ENCODE peak calls at places on chromosomes 3 and 15, in nine cellular contexts. X is A549, D is HL-60, S is Panc1, W is HepG2, N is K562, K is GM23338, H is GM12878, O is SK-N-SH. U is an unnamed sample.

GRCh38 chr3:151733613-151734012 is at the start of gene AADACL2:
- DNase-seq in X (no peak), D (no peak), S (no peak), W (no peak), N (no peak), K (no peak), H (no peak), O (no peak), U (no peak)

GRCh38 chr3:129310612-129311011 is 31.9 kb downstream of the HMCES start:
- DNase-seq in X (no peak), D (no peak), S (no peak), W (no peak), N (no peak), K (no peak), H (no peak), O (no peak), U (no peak)

GRCh38 chr3:65751123-65751700 is 287.5 kb downstream of the MAGI1 start:
- DNase-seq in X (peak; percentile 16), D (no peak), S (no peak), W (peak; percentile 47), N (peak; percentile 59), K (peak; percentile 92), H (no peak), O (peak; percentile 52), U (peak; percentile 3)

GRCh38 chr3:27345493-27345892 is 23.7 kb downstream of the NEK10 start:
- DNase-seq in X (no peak), D (no peak), S (no peak), W (no peak), N (no peak), K (no peak), H (no peak), O (no peak), U (no peak)

GRCh38 chr3:64384561-64384960 is 159.3 kb upstream of the PRICKLE2 start:
- DNase-seq in X (no peak), D (no peak), S (no peak), W (no peak), N (no peak), K (no peak), H (no peak), O (no peak), U (no peak)

GRCh38 chr3:64332461-64333350 is 107.4 kb upstream of the PRICKLE2 start:
- DNase-seq in X (no peak), D (no peak), S (no peak), W (no peak), N (no peak), K (no peak), H (no peak), O (no peak), U (no peak)

GRCh38 chr3:1600700-1601418 is 497.8 kb upstream of the CNTN4 start:
- DNase-seq in X (no peak), D (no peak), S (no peak), W (no peak), N (no peak), K (no peak), H (no peak), O (no peak), U (no peak)

GRCh38 chr3:10238330-10238995 is 9.8 kb upstream of the TATDN2 start:
- DNase-seq in X (no peak), D (no peak), S (no peak), W (no peak), N (no peak), K (no peak), H (no peak), O (no peak), U (no peak)

DNA sequence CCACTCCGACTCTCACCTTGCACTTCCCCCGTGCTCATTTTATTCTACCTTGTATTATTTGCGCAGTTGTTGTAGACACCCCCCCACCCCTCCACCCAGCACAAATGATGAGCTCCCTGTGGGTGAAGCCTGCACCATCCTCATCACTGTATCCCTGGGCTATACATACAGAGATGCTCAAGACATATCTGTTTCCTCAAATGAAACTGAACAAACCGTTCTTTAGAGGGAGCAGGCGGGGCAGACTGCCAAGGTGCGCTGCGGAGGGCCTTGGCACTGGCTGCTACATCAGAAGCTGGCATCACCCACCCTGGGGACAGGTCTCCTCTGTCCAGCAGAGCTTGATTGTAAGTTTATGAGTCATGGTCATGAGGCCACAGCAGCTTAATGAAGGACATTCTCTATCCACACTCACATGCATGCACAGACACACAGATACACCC is 29.0 kb downstream of the ADCY5 start:
- DNase-seq in X (no peak), D (no peak), S (no peak), W (no peak), N (no peak), K (no peak), H (no peak), O (no peak), U (no peak)
- TF ChIP-seq REST in X (no peak), D (no peak), S (no peak), W (no peak), N (no peak), K (no peak), H (no peak), O (no peak), U (no peak)

DNA sequence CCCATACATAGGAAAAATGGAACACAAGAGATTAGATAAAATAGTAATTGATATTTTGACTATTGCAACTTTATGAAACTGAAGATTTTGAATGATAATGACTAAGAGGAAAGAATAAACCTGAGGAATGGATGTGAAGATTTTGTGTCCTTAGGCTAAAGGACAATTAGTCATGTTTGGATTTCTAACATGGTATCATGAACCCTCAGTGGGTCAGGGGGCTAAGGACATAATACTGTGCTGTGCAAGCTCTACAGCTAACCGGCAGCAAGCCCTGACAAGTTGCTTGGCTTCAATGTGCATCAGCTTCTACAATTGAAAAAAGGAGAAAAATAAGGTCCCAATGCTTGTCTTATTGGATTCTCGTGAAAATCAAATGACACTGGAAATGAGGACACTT is 491.0 kb downstream of the MECOM start:
- DNase-seq in X (no peak), D (no peak), S (no peak), W (no peak), N (no peak), K (no peak), H (no peak), O (no peak), U (no peak)
- TF ChIP-seq REST in X (no peak), D (no peak), S (no peak), W (no peak), N (no peak), K (no peak), H (no peak), O (no peak), U (no peak)

DNA sequence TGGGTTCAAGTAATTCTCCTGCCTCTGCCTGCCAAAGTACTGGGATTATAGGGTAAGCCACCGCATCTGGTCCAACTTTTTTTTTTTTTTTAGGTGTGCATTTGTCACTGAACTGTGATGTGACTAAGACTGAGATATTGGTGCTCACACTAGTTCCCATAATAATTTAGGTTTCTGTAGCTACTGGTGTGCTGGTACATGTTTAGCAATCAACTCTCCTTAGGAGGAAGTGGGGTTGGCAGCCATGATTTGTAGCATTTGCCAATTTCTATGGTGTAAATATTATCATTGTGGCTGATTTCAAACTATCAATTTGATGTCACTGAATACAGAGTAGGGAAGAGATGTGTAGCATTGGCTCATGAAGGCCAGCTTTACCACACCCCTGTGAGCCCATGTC is 372.7 kb downstream of the EDEM1 start:
- DNase-seq in X (no peak), D (no peak), S (no peak), W (no peak), N (no peak), K (no peak), H (no peak), O (no peak), U (no peak)
- TF ChIP-seq REST in X (no peak), D (no peak), S (no peak), W (no peak), N (no peak), K (no peak), H (no peak), O (no peak), U (no peak)

DNA sequence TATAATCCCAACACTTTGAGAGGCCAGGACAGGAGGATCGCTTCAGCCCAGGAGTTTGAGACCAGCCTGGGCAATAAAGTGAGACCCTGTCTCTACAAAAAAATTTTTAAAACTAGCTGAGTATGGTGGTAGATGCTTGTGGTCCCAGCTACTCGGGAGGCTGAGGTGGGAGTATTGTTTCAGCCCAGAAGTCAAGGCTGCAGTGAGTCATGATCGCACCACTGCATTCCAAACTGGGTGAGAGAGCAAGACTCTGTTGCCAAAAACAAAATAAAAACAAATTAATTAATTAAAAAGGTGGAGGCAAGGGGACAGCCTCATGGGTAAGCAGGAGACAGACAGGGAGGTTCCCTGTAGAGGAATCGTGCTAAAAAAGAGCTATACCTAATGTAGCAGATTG is 12.6 kb downstream of the HAPLN3 start:
- DNase-seq in X (no peak), D (no peak), S (no peak), W (no peak), N (no peak), K (no peak), H (no peak), O (no peak), U (no peak)
- TF ChIP-seq REST in X (no peak), D (no peak), S (no peak), W (no peak), N (no peak), K (no peak), H (no peak), O (no peak), U (no peak)

GRCh38 chr15:81786776-81787175 is 259.0 kb downstream of the MEX3B start:
- DNase-seq in X (no peak), D (no peak), S (no peak), W (no peak), N (no peak), K (no peak), H (no peak), O (no peak), U (no peak)
- TF ChIP-seq REST in X (no peak), D (no peak), S (no peak), W (no peak), N (no peak), K (no peak), H (no peak), O (no peak), U (no peak)

GRCh38 chr3:44924102-44925084 is 50.0 kb downstream of the TGM4 start:
- DNase-seq in X (no peak), D (no peak), S (no peak), W (no peak), N (no peak), K (no peak), H (no peak), O (no peak), U (no peak)
- TF ChIP-seq REST in X (no peak), D (no peak), S (no peak), W (no peak), N (no peak), K (no peak), H (no peak), O (no peak), U (no peak)

DNA sequence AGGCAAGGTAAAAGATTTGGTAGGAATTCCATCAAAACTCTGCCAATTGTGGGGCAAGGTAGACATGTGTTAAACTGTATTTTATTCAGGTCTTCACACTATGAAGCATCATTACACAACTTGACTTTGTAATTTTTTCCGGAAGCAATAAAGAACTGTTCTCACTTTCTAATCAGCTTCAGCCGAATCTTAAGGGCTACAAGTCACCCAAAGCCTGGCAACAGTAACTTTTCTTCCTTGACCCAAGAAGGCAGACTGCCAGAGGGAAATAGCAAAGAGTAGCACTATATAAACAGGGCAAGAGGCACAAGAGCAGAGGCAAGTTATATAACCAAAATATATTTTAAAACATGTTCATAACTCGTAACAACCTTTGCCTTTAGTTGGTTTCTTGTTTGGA is 1.5 kb downstream of the SLTM start:
- DNase-seq in X (peak; percentile 22), D (no peak), S (no peak), W (peak; percentile 9), N (peak; percentile 49), K (no peak), H (peak; percentile 23), O (peak; percentile 9), U (no peak)
- TF ChIP-seq REST in X (no peak), D (no peak), S (no peak), W (no peak), N (no peak), K (no peak), H (no peak), O (no peak), U (no peak)